ENCODE peak calls at places on chromosomes 1 and 21, in five cellular contexts. J is B cell; D is HEK293T; L is substantia nigra; S is stimulated activated CD8-positive, alpha-beta memory T cell treated with anti-CD3 and anti-CD28 coated beads, Interleukin-7, amount 100 ng/mL, for 48 hours. K is an unnamed sample.

GRCh38 chr1:96598416-96599168 is 123.0 kb upstream of the PTBP2 start:
- DNase-seq in J (no peak), D (no peak), L (peak), S (no peak), K (no peak)

GRCh38 chr1:151372411-151372934 is at the start of gene SELENBP1:
- DNase-seq in J (no peak), D (peak), L (peak), S (no peak), K (peak)

GRCh38 chr1:84851839-84852238 is 41.2 kb downstream of the LPAR3 start:
- DNase-seq in J (no peak), D (no peak), L (no peak), S (no peak), K (no peak)

GRCh38 chr1:240802271-240802670 is 190.3 kb upstream of the GREM2 start:
- DNase-seq in J (no peak), D (no peak), L (no peak), S (no peak), K (no peak)

GRCh38 chr1:234924450-234925355 is 203.9 kb downstream of the TOMM20 start:
- DNase-seq in J (peak), D (no peak), L (no peak), S (no peak), K (no peak)

GRCh38 chr1:167524651-167525050 is 6.3 kb upstream of the CD247 start:
- DNase-seq in J (no peak), D (no peak), L (peak), S (no peak), K (no peak)

GRCh38 chr1:202162418-202163280 is 2.2 kb upstream of the PTPN7 start:
- DNase-seq in J (peak), D (no peak), L (no peak), S (no peak), K (no peak)

GRCh38 chr1:164092603-164093353 is 466.2 kb upstream of the PBX1 start:
- DNase-seq in J (no peak), D (no peak), L (no peak), S (no peak), K (peak)

GRCh38 chr1:35573198-35573775 is at the start of gene TFAP2E:
- DNase-seq in J (no peak), D (no peak), L (no peak), S (no peak), K (no peak)

GRCh38 chr1:234730110-234730509 is 120.1 kb upstream of the IRF2BP2 start:
- DNase-seq in J (no peak), D (no peak), L (no peak), S (no peak), K (no peak)

GRCh38 chr21:32977216-32977615 is 48.5 kb upstream of the OLIG2 start:
- DNase-seq in J (no peak), D (no peak), L (no peak), S (no peak), K (no peak)

GRCh38 chr21:43803558-43804300 is 14.4 kb downstream of the RRP1 start:
- DNase-seq in J (no peak), D (no peak), L (no peak), S (no peak), K (no peak)

GRCh38 chr1:205038132-205038786 is 4.8 kb upstream of the CNTN2 start:
- DNase-seq in J (no peak), D (no peak), L (no peak), S (no peak), K (no peak)

GRCh38 chr1:208527197-208527596 is 283.0 kb upstream of the PLXNA2 start:
- DNase-seq in J (no peak), D (no peak), L (no peak), S (no peak), K (no peak)

GRCh38 chr1:234531181-234532132 is 52.5 kb upstream of the TARBP1 start:
- DNase-seq in J (no peak), D (no peak), L (peak), S (no peak), K (no peak)

GRCh38 chr1:73034255-73034654 is 751.9 kb upstream of the NEGR1 start:
- DNase-seq in J (no peak), D (no peak), L (no peak), S (no peak), K (no peak)

GRCh38 chr1:95778217-95778616 is 544.2 kb downstream of the RWDD3 start:
- DNase-seq in J (no peak), D (no peak), L (no peak), S (no peak), K (no peak)

GRCh38 chr1:246284021-246284420 is 223.1 kb downstream of the SMYD3 start:
- DNase-seq in J (no peak), D (no peak), L (no peak), S (no peak), K (no peak)

GRCh38 chr1:184838374-184838995 is 83.8 kb upstream of the EDEM3 start:
- DNase-seq in J (no peak), D (no peak), L (no peak), S (no peak), K (no peak)

GRCh38 chr1:241736387-241736786 is 84.3 kb downstream of the WDR64 start:
- DNase-seq in J (no peak), D (no peak), L (no peak), S (no peak), K (no peak)

GRCh38 chr1:52402860-52403240 is 1.4 kb downstream of the ORC1 start:
- DNase-seq in J (no peak), D (no peak), L (no peak), S (no peak), K (no peak)

GRCh38 chr1:64581786-64582185 is 111.9 kb downstream of the CACHD1 start:
- DNase-seq in J (no peak), D (no peak), L (no peak), S (no peak), K (no peak)

GRCh38 chr1:229768232-229768631 is 142.2 kb downstream of the URB2 start:
- DNase-seq in J (no peak), D (no peak), L (no peak), S (no peak), K (no peak)

GRCh38 chr1:207902566-207902965 is 8.4 kb downstream of the CD34 start:
- DNase-seq in J (no peak), D (no peak), L (no peak), S (no peak), K (no peak)

GRCh38 chr1:223337174-223337869 is 26.7 kb downstream of the SUSD4 start:
- DNase-seq in J (no peak), D (no peak), L (no peak), S (no peak), K (no peak)

GRCh38 chr1:222546548-222547259 is 1.2 kb downstream of the HHIPL2 start:
- DNase-seq in J (no peak), D (peak), L (no peak), S (no peak), K (no peak)

GRCh38 chr1:13764933-13765332 is 64.9 kb downstream of the PRDM2 start:
- DNase-seq in J (no peak), D (peak), L (no peak), S (no peak), K (no peak)

GRCh38 chr1:94100785-94101612 is 19.9 kb downstream of the ABCA4 start:
- DNase-seq in J (no peak), D (no peak), L (no peak), S (no peak), K (no peak)

GRCh38 chr1:46396429-46397398 is 2.6 kb downstream of the FAAH start:
- DNase-seq in J (no peak), D (no peak), L (no peak), S (no peak), K (no peak)

GRCh38 chr1:20726932-20727745 is 5.4 kb downstream of the SH2D5 start:
- DNase-seq in J (no peak), D (no peak), L (no peak), S (no peak), K (no peak)

GRCh38 chr1:89523597-89524368 is 846 bp upstream of the LRRC8B start:
- DNase-seq in J (peak), D (peak), L (no peak), S (peak), K (peak)

GRCh38 chr1:23865543-23865930 is 2.6 kb downstream of the FUCA1 start:
- DNase-seq in J (no peak), D (no peak), L (no peak), S (no peak), K (no peak)

GRCh38 chr1:115665319-115665718 is 23.5 kb downstream of the VANGL1 start:
- DNase-seq in J (no peak), D (no peak), L (no peak), S (no peak), K (no peak)

K was measured in NT2/D1.